ENCODE peak calls at places on chromosomes 3 and 15, in nine cellular contexts. Z is GM23248; K is activated T-helper 1 cell treated with Interleukin-2 at 50 U/mL for 16 hours; W is CD4-positive, CD25-positive, alpha-beta regulatory T cell; P is putamen; I is PC-9; S is T-helper 9 cell; O is occipital lobe; X is LoVo. N is an unnamed sample.

GRCh38 chr3:114350271-114350670 is 56.4 kb downstream of the TIGIT start:
- DNase-seq in Z (no peak), K (no peak), W (no peak), P (no peak), I (no peak), S (no peak), O (no peak), X (no peak), N (no peak)

GRCh38 chr3:136685882-136686281 is 66.3 kb downstream of the STAG1 start:
- DNase-seq in Z (no peak), K (no peak), W (no peak), P (no peak), I (no peak), S (no peak), O (no peak), X (no peak), N (no peak)

GRCh38 chr3:97831140-97831539 is 9.3 kb downstream of the CRYBG3 start:
- DNase-seq in Z (no peak), K (no peak), W (no peak), P (no peak), I (no peak), S (no peak), O (no peak), X (no peak), N (no peak)

GRCh38 chr3:154684021-154684420 is 254.0 kb upstream of the GPR149 start:
- DNase-seq in Z (no peak), K (no peak), W (no peak), P (no peak), I (no peak), S (no peak), O (no peak), X (no peak), N (no peak)

GRCh38 chr15:42059661-42060476 is 34.5 kb downstream of the PLA2G4D start:
- DNase-seq in Z (peak; percentile 40), K (peak; percentile 43), W (peak; percentile 74), P (no peak), I (peak; percentile 49), S (peak; percentile 73), O (no peak), X (peak; percentile 73), N (peak; percentile 82)

GRCh38 chr3:111923095-111923771 is 55.6 kb upstream of the ABHD10 start:
- DNase-seq in Z (no peak), K (no peak), W (no peak), P (no peak), I (peak; percentile 28), S (no peak), O (no peak), X (peak; percentile 79), N (no peak)

GRCh38 chr3:113287111-113287817 is 75.9 kb downstream of the BOC start:
- DNase-seq in Z (peak; percentile 88), K (no peak), W (no peak), P (no peak), I (no peak), S (no peak), O (no peak), X (peak; percentile 9), N (no peak)

GRCh38 chr3:113079532-113079931 is 88.7 kb downstream of the GTPBP8 start:
- DNase-seq in Z (no peak), K (no peak), W (no peak), P (no peak), I (no peak), S (no peak), O (no peak), X (no peak), N (no peak)

GRCh38 chr15:45589296-45589695 is 2.1 kb downstream of the BLOC1S6 start:
- DNase-seq in Z (no peak), K (no peak), W (no peak), P (no peak), I (no peak), S (no peak), O (no peak), X (no peak), N (no peak)

GRCh38 chr15:80694624-80695098 is 449 bp upstream of the ABHD17C start:
- DNase-seq in Z (peak; percentile 64), K (peak; percentile 10), W (peak; percentile 24), P (peak; percentile 23), I (peak; percentile 43), S (peak; percentile 22), O (no peak), X (peak; percentile 26), N (no peak)

GRCh38 chr3:124770341-124771082 is 40.3 kb downstream of the UMPS start:
- DNase-seq in Z (no peak), K (no peak), W (no peak), P (peak; percentile 71), I (no peak), S (no peak), O (no peak), X (no peak), N (peak; percentile 76)

GRCh38 chr3:180402463-180403073 is 199.4 kb upstream of the TTC14 start:
- DNase-seq in Z (no peak), K (no peak), W (no peak), P (no peak), I (no peak), S (no peak), O (no peak), X (no peak), N (no peak)

GRCh38 chr3:51942603-51943450 is 664 bp downstream of the PARP3 start:
- DNase-seq in Z (peak; percentile 94), K (no peak), W (peak; percentile 79), P (no peak), I (peak; percentile 64), S (no peak), O (no peak), X (peak; percentile 63), N (no peak)

GRCh38 chr3:48609088-48610005 is at the start of gene UQCRC1:
- DNase-seq in Z (peak; percentile 98), K (peak; percentile 88), W (peak; percentile 94), P (peak; percentile 89), I (peak; percentile 93), S (peak; percentile 88), O (peak; percentile 83), X (peak; percentile 96), N (peak; percentile 91)

GRCh38 chr3:177427096-177427495 is 229.8 kb upstream of the TBL1XR1 start:
- DNase-seq in Z (no peak), K (peak; percentile 4), W (peak; percentile 92), P (no peak), I (no peak), S (no peak), O (no peak), X (no peak), N (no peak)

GRCh38 chr15:57727031-57727430 is 20.5 kb downstream of the POLR2M start:
- DNase-seq in Z (peak; percentile 32), K (no peak), W (no peak), P (no peak), I (no peak), S (no peak), O (no peak), X (no peak), N (no peak)

GRCh38 chr15:63465104-63465503 is 39.3 kb upstream of the USP3 start:
- DNase-seq in Z (peak; percentile 74), K (no peak), W (no peak), P (no peak), I (no peak), S (no peak), O (no peak), X (no peak), N (no peak)

N was measured in head of caudate nucleus.